ENCODE peak calls at places on chromosome 16, in five cellular contexts. P is neuronal stem cell, W is mesenchymal stem cell, S is H1, I is H9. C is an unnamed sample.

GRCh38 chr16:62253926-62254325 is 217.7 kb upstream of the CDH8 start:
- DNase-seq in P (no peak), W (peak), S (no peak), I (no peak), C (no peak)

GRCh38 chr16:58020628-58021521 is 4.7 kb upstream of the MMP15 start:
- DNase-seq in P (no peak), W (peak), S (no peak), I (no peak), C (no peak)

GRCh38 chr16:56372013-56372634 is 53.2 kb downstream of the AMFR start:
- DNase-seq in P (no peak), W (peak), S (no peak), I (no peak), C (no peak)

GRCh38 chr16:85535352-85536072 is 77.6 kb upstream of the GSE1 start:
- DNase-seq in P (no peak), W (peak), S (no peak), I (no peak), C (no peak)

GRCh38 chr16:15461376-15461775 is 27.0 kb downstream of the BMERB1 start:
- DNase-seq in P (no peak), W (no peak), S (no peak), I (no peak), C (no peak)

GRCh38 chr16:28534542-28535373 is 4.0 kb downstream of the NUPR1 start:
- DNase-seq in P (no peak), W (no peak), S (no peak), I (no peak), C (peak)

GRCh38 chr16:83878838-83879237 is 20.1 kb upstream of the MLYCD start:
- DNase-seq in P (no peak), W (peak), S (no peak), I (no peak), C (peak)

GRCh38 chr16:20867585-20867984 is 32.6 kb downstream of the DCUN1D3 start:
- DNase-seq in P (no peak), W (no peak), S (no peak), I (no peak), C (no peak)

GRCh38 chr16:57471852-57472664 is 9.6 kb downstream of the POLR2C start:
- DNase-seq in P (no peak), W (peak), S (no peak), I (peak), C (no peak)

GRCh38 chr16:19515765-19516164 is 6.1 kb downstream of the GDE1 start:
- DNase-seq in P (no peak), W (peak), S (no peak), I (no peak), C (no peak)

GRCh38 chr16:628321-629061 is 2.3 kb upstream of the WFIKKN1 start:
- DNase-seq in P (no peak), W (no peak), S (no peak), I (peak), C (no peak)

GRCh38 chr16:12833939-12834338 is 30.3 kb upstream of the CPPED1 start:
- DNase-seq in P (no peak), W (no peak), S (peak), I (peak), C (no peak)

DNA sequence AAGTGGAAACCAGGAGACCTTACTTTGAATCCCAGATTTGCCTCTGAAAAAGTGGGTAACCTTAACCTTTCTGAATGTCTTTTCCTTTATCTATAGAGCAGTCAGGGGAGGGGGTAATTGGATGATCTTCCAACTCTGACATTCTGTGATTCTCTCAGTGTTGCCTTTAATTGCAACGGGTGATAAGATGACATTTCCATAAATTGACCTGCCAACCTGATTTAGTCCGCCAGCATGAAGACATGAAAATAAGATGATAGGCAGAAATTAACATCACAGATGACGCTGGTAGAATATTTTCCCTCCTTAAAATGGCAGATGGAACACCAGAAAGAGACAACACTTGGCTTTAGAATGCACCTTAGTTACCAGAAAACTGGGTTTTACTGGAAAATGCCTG is 72.6 kb downstream of the VAT1L start:
- DNase-seq in P (no peak), W (no peak), S (no peak), I (no peak), C (no peak)
- H2BK12ac ChIP-seq in P (no peak), W (no peak), S (no peak), I (no peak), C (no peak)

GRCh38 chr16:4206680-4207079 is 35.2 kb downstream of the SRL start:
- DNase-seq in P (no peak), W (no peak), S (no peak), I (no peak), C (no peak)

GRCh38 chr16:4205971-4206370 is 35.9 kb downstream of the SRL start:
- DNase-seq in P (no peak), W (no peak), S (no peak), I (no peak), C (no peak)

GRCh38 chr16:4200781-4201137 is 41.1 kb downstream of the SRL start:
- DNase-seq in P (no peak), W (peak), S (no peak), I (no peak), C (peak)

GRCh38 chr16:4202615-4203014 is 39.3 kb downstream of the SRL start:
- DNase-seq in P (no peak), W (no peak), S (no peak), I (no peak), C (no peak)

DNA sequence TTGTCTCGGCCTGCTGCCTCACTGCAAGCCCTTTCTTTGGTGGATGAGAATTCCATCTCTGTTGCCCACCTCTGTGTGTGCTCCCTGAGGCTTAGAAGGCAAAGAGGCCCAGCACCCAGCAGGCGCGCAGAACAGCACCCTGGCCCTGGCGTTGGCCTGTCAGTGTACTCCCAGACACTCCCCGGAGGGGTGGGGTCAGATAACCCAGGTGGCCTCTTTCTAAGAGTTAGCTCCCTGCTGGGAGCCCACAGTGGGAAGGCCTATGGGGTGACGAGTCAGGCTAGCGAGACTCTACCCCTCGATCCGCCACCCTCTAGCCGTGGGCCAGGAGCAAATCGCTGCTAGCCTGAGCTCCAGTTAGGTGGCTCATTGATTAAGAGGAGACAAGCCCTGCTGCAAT is 38.1 kb downstream of the SRL start:
- DNase-seq in P (no peak), W (no peak), S (no peak), I (no peak), C (no peak)
- H3K18ac ChIP-seq in P (peak), W (no peak), S (no peak), I (no peak), C (no peak)

GRCh38 chr16:30637952-30638351 is 12.8 kb upstream of the PRR14 start:
- DNase-seq in P (no peak), W (peak), S (no peak), I (no peak), C (peak)

GRCh38 chr16:30645727-30646126 is 5.0 kb upstream of the PRR14 start:
- DNase-seq in P (no peak), W (no peak), S (no peak), I (no peak), C (no peak)

GRCh38 chr16:30636599-30636998 is 14.2 kb upstream of the PRR14 start:
- DNase-seq in P (no peak), W (no peak), S (no peak), I (no peak), C (no peak)

GRCh38 chr16:30644334-30644830 is 6.4 kb upstream of the PRR14 start:
- DNase-seq in P (no peak), W (no peak), S (no peak), I (no peak), C (no peak)

DNA sequence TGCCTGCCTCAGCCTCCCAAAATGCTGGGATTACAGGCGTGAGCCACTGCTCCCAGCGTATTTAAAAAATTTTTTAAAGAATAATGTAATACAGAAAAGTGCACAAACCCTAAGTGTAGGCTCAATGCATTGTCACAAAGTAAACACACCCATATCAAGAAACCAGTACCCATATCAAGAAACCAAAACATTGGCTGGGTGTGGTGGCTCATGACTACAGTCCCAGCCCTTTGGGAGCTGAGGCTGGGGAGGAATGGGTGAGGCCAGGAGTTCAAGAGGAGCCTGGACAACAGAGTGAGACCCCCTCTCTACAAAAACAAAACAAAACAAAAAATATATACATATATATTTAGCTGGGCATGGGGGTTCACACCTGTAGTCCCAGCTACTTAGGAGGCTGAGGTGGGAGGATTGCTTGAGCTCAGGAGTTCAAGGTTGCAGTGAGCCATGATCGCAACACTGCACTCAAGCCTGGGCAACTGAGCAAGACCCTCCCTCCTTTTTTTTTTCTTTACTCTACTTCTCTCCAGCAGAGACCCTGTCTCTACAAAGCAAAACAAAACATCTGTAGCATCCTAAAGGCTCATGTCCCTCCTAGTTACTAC is 9.3 kb upstream of the PRR14 start:
- DNase-seq in P (no peak), W (no peak), S (no peak), I (no peak), C (no peak)
- H2BK12ac ChIP-seq in P (no peak), W (no peak), S (no peak), I (no peak), C (no peak)

GRCh38 chr16:69423189-69423588 is 1.2 kb upstream of the CYB5B start:
- DNase-seq in P (no peak), W (no peak), S (no peak), I (no peak), C (peak)

GRCh38 chr16:69424935-69425784 is 741 bp downstream of the CYB5B start:
- DNase-seq in P (no peak), W (peak), S (no peak), I (no peak), C (no peak)

GRCh38 chr16:69428652-69429051 is 4.2 kb downstream of the CYB5B start:
- DNase-seq in P (no peak), W (no peak), S (no peak), I (no peak), C (peak)

GRCh38 chr16:69419956-69420355 is 4.5 kb upstream of the CYB5B start:
- DNase-seq in P (no peak), W (no peak), S (no peak), I (no peak), C (no peak)

GRCh38 chr16:69424053-69424934 is at the start of gene CYB5B:
- DNase-seq in P (peak), W (peak), S (peak), I (peak), C (peak)
- H3K18ac ChIP-seq in P (peak), W (peak), S (peak), I (peak), C (peak)

GRCh38 chr16:68368602-68368944 is 57.8 kb downstream of the PRMT7 start:
- DNase-seq in P (no peak), W (no peak), S (no peak), I (no peak), C (no peak)

GRCh38 chr16:68366062-68366461 is 55.2 kb downstream of the PRMT7 start:
- DNase-seq in P (no peak), W (no peak), S (no peak), I (no peak), C (no peak)

GRCh38 chr16:68367034-68367433 is 56.2 kb downstream of the PRMT7 start:
- DNase-seq in P (peak), W (peak), S (no peak), I (peak), C (peak)

GRCh38 chr16:68367891-68368601 is 57.2 kb downstream of the PRMT7 start:
- DNase-seq in P (no peak), W (no peak), S (no peak), I (no peak), C (no peak)

GRCh38 chr16:68367440-68367839 is 56.6 kb downstream of the PRMT7 start:
- DNase-seq in P (no peak), W (no peak), S (no peak), I (no peak), C (no peak)
- H2BK12ac ChIP-seq in P (no peak), W (no peak), S (peak), I (no peak), C (no peak)

DNA sequence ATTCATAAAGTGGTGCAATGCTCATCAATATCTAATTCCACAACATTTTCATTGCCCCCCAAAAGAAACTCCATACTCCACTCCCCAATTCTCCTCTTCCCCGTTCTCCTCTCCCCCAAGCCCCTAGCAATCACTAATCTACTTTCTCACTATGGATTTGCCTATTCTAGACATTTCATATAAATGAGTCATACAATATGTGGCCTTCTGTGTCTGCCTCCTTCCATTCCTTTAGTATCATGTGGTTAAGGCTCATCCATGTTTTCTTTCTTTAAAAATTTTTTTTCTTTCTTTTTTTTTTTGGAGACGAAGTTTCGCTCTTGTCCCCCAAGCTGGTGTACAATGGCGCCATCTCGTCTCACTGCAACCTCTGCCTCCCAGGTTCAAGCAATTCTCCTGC is 56.3 kb upstream of the HAS3 start:
- DNase-seq in P (no peak), W (peak), S (no peak), I (no peak), C (no peak)
- H3K18ac ChIP-seq in P (no peak), W (no peak), S (no peak), I (no peak), C (no peak)

GRCh38 chr16:29899516-29900101 is at the start of gene SEZ6L2:
- DNase-seq in P (peak), W (peak), S (peak), I (peak), C (peak)
- H2BK12ac ChIP-seq in P (no peak), W (no peak), S (peak), I (no peak), C (no peak)